ENCODE peak calls at places on chromosomes 5 and 9, in six cellular contexts. V is amygdala; T is BJ; U is KG1; Q is stimulated activated CD4-positive, alpha-beta T cell treated with anti-CD3 and anti-CD28 coated beads, Interleukin-4, amount 100 ng/mL, for 24 hours; W is PC-9. A is an unnamed sample.

GRCh38 chr5:138138949-138139775 is at the start of gene NME5:
- DNase-seq in W (peak), U (no peak), T (no peak), V (peak), Q (no peak), A (peak)

GRCh38 chr9:28821240-28821639 is 1248.0 kb upstream of the C9orf72 start:
- DNase-seq in T (no peak), Q (no peak), U (no peak), W (no peak), V (no peak), A (no peak)

GRCh38 chr5:83922699-83923098 is 202.0 kb upstream of the HAPLN1 start:
- DNase-seq in Q (no peak), U (no peak), T (no peak), V (no peak), W (no peak), A (peak)

GRCh38 chr5:103800728-103801127 is 238.1 kb upstream of the NUDT12 start:
- DNase-seq in U (no peak), T (no peak), W (no peak), Q (no peak), V (no peak), A (no peak)

GRCh38 chr9:38414040-38414723 is 10.1 kb downstream of the IGFBPL1 start:
- DNase-seq in Q (no peak), U (no peak), W (no peak), T (no peak), V (no peak), A (peak)

GRCh38 chr5:94782376-94782775 is 163.9 kb downstream of the SLF1 start:
- DNase-seq in T (no peak), W (no peak), V (no peak), Q (no peak), U (no peak), A (no peak)

GRCh38 chr5:64632251-64632650 is 58.1 kb upstream of the SHISAL2B start:
- DNase-seq in T (no peak), U (no peak), V (no peak), Q (no peak), W (no peak), A (peak)

GRCh38 chr5:165328856-165329255 is 1823.4 kb downstream of the MAT2B start:
- DNase-seq in T (no peak), U (no peak), W (no peak), V (no peak), Q (no peak), A (no peak)

GRCh38 chr5:156367602-156368001 is 40.6 kb downstream of the SGCD start:
- DNase-seq in W (no peak), V (no peak), T (peak), Q (no peak), U (no peak), A (no peak)

GRCh38 chr5:150587830-150588494 is 52.5 kb upstream of the SYNPO start:
- DNase-seq in V (no peak), W (no peak), T (no peak), Q (no peak), U (no peak), A (no peak)

GRCh38 chr9:16417101-16417500 is 453.4 kb downstream of the BNC2 start:
- DNase-seq in V (no peak), Q (no peak), W (no peak), T (peak), U (no peak), A (no peak)

GRCh38 chr5:54524704-54525103 is 7.1 kb downstream of the SNX18 start:
- DNase-seq in U (no peak), Q (no peak), W (no peak), T (no peak), V (no peak), A (no peak)

GRCh38 chr5:168342151-168342825 is 50.8 kb downstream of the WWC1 start:
- DNase-seq in T (no peak), Q (no peak), V (no peak), U (no peak), W (no peak), A (no peak)

GRCh38 chr9:128276574-128277270 is 646 bp downstream of the SWI5 start:
- DNase-seq in V (no peak), T (no peak), U (no peak), Q (no peak), W (no peak), A (no peak)

GRCh38 chr9:37030591-37030939 is 3.5 kb downstream of the PAX5 start:
- DNase-seq in T (no peak), U (no peak), W (no peak), V (no peak), Q (no peak), A (no peak)

GRCh38 chr5:159097461-159098284 is 2.0 kb downstream of the EBF1 start:
- DNase-seq in W (no peak), T (no peak), V (no peak), Q (no peak), U (no peak), A (no peak)

GRCh38 chr5:143600396-143601075 is 197.1 kb upstream of the NR3C1 start:
- DNase-seq in Q (no peak), U (no peak), T (no peak), W (no peak), V (no peak), A (no peak)

GRCh38 chr9:136273921-136274785 is 28.5 kb upstream of the QSOX2 start:
- DNase-seq in U (no peak), Q (no peak), W (no peak), V (no peak), T (no peak), A (no peak)

GRCh38 chr5:157860898-157861894 is 2.3 kb upstream of the CLINT1 start:
- DNase-seq in Q (peak), W (no peak), T (no peak), V (no peak), U (no peak), A (no peak)

GRCh38 chr5:51033215-51033614 is 350.0 kb upstream of the ISL1 start:
- DNase-seq in T (no peak), W (peak), Q (no peak), U (no peak), V (no peak), A (no peak)

GRCh38 chr5:132473019-132473531 is 17.5 kb downstream of the IRF1 start:
- DNase-seq in U (no peak), V (no peak), T (no peak), W (no peak), Q (peak), A (no peak)

GRCh38 chr5:6446626-6447309 is 1.9 kb upstream of the UBE2QL1 start:
- DNase-seq in T (no peak), U (no peak), Q (no peak), W (no peak), V (no peak), A (no peak)

GRCh38 chr5:110702300-110702699 is 24.2 kb downstream of the TMEM232 start:
- DNase-seq in W (no peak), Q (no peak), U (no peak), V (no peak), T (no peak), A (no peak)

GRCh38 chr9:134379774-134380431 is 53.6 kb downstream of the RXRA start:
- DNase-seq in W (peak), T (no peak), U (no peak), V (no peak), Q (no peak), A (no peak)

A was measured in head of caudate nucleus.